ENCODE peak calls at places on chromosomes 2 and 18, in ten cellular contexts. T, S, Z, R, Q, F, O, H, M and G are unnamed samples.

GRCh38 chr2:142165790-142166189 is 35.0 kb upstream of the LRP1B start:
- DNase-seq in F (peak; percentile 1), H (no peak), Z (no peak), R (no peak), O (peak; percentile 85), M (peak; percentile 11), S (peak; percentile 74), T (no peak), Q (peak; percentile 75), G (peak; percentile 33)

GRCh38 chr2:101930019-101930418 is 61.7 kb upstream of the IL1R2 start:
- DNase-seq in M (no peak), R (no peak), F (no peak), Q (no peak), H (no peak), T (no peak), O (no peak), Z (no peak), S (no peak), G (no peak)

GRCh38 chr2:182858671-182859070 is 7.8 kb downstream of the FRZB start:
- DNase-seq in F (no peak), H (no peak), T (no peak), R (no peak), Q (no peak), O (no peak), S (no peak), Z (no peak), M (no peak), G (peak; percentile 54)

GRCh38 chr2:101958071-101958470 is 33.7 kb upstream of the IL1R2 start:
- DNase-seq in S (no peak), O (peak; percentile 56), R (no peak), M (no peak), H (no peak), Q (peak; percentile 90), Z (no peak), F (peak; percentile 51), T (no peak), G (peak; percentile 84)

GRCh38 chr2:235312571-235312970 is 181.3 kb upstream of the AGAP1 start:
- DNase-seq in F (no peak), Z (no peak), Q (no peak), H (peak; percentile 44), T (no peak), R (no peak), M (no peak), S (no peak), O (no peak), G (no peak)

GRCh38 chr2:54871457-54872103 is 148.1 kb downstream of the EML6 start:
- DNase-seq in T (no peak), Z (no peak), H (no peak), M (no peak), R (no peak), F (no peak), S (no peak), O (peak; percentile 45), Q (peak; percentile 48), G (peak; percentile 78)

GRCh38 chr18:49175071-49175470 is 224.3 kb upstream of the SMAD7 start:
- DNase-seq in Q (no peak), H (no peak), R (no peak), S (no peak), T (no peak), F (no peak), O (no peak), M (no peak), Z (no peak), G (peak; percentile 34)

GRCh38 chr2:127043367-127044164 is 63.4 kb downstream of the BIN1 start:
- DNase-seq in T (no peak), O (no peak), R (no peak), S (no peak), F (no peak), Q (no peak), H (no peak), Z (peak; percentile 31), M (no peak), G (no peak)

GRCh38 chr18:32566960-32567359 is 96.3 kb upstream of the GAREM1 start:
- DNase-seq in T (no peak), S (no peak), Q (no peak), O (no peak), R (no peak), H (no peak), M (no peak), F (no peak), Z (no peak), G (no peak)

GRCh38 chr2:159706385-159706980 is 5.8 kb upstream of the MARCHF7 start:
- DNase-seq in Z (no peak), H (no peak), R (no peak), F (peak; percentile 14), M (no peak), Q (no peak), O (peak; percentile 33), S (no peak), T (no peak), G (no peak)
- H3K4me3 ChIP-seq in Z (peak overlapping the region; percentile 1), H (no peak overlapping the region), R (no peak overlapping the region), F (no peak overlapping the region), M (no peak overlapping the region), Q (no peak overlapping the region), O (no peak overlapping the region), S (no peak overlapping the region), T (no peak overlapping the region), G (no peak overlapping the region)

DNA sequence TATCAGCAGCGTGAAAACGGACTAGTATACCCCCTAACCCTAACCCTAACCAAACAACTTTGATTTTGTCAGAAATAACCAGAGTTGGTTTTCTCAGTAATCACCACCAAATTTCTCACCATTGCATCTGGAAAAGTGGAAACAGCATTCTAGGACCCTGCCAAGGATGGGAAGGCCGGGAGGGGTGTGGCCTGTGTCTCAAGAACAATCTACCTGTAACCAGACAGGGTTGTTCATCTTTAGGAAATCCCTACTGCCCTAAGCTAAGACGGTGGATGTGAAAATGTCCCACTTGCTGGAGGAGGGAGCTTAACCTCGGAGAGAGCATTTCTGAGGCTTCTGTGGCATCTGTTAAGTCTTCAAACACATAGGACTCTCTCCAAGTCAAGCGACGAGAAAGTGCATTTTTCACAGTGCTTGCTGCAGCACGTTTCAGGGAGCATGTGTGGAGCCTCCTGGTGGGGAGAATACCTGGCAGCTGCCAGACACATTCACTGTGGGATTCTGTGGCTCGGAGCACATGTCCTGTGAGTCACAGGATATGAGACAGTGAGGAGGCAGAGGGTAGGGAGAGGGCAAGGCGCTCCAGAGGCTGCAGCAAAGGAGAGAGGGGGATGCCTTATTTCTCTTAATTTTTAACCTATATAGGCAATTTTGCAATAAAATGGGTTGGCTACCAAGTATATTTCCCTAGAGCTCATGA is 207.5 kb downstream of the SPP2 start:
- DNase-seq in O (peak; percentile 44), Q (peak; percentile 98), R (peak; percentile 41), T (peak; percentile 18), M (no peak), H (peak; percentile 66), F (peak; percentile 98), S (peak; percentile 96), Z (no peak), G (peak; percentile 98)
- TF ChIP-seq CTCF in O (peak; percentile 15), Q (peak; percentile 78), R (peak; percentile 6), T (no peak), M (no peak), H (peak; percentile 43), F (peak; percentile 73), S (peak; percentile 84), Z (peak; percentile 19), G (peak; percentile 83)

GRCh38 chr2:219573166-219573565 is 1.1 kb downstream of the INHA start:
- DNase-seq in T (no peak), O (no peak), S (no peak), M (no peak), F (no peak), Z (no peak), R (no peak), Q (no peak), H (no peak), G (no peak)

GRCh38 chr2:219571311-219572236 is at the start of gene OBSL1:
- DNase-seq in F (peak; percentile 69), H (peak; percentile 41), Q (peak; percentile 58), O (peak; percentile 89), T (peak; percentile 23), Z (peak; percentile 60), S (peak; percentile 61), R (peak; percentile 69), M (no peak), G (peak; percentile 51)

GRCh38 chr2:219570194-219570923 is 980 bp downstream of the OBSL1 start:
- DNase-seq in H (peak; percentile 23), T (no peak), R (no peak), M (no peak), Z (no peak), O (peak; percentile 48), F (peak; percentile 14), S (peak; percentile 36), Q (peak; percentile 40), G (peak; percentile 14)

GRCh38 chr2:219570924-219571310 is 422 bp downstream of the OBSL1 start:
- DNase-seq in R (no peak), H (no peak), Z (no peak), T (no peak), S (peak; percentile 22), Q (peak; percentile 31), M (no peak), F (no peak), O (peak; percentile 50), G (no peak)

GRCh38 chr2:219572237-219573001 is at the start of gene INHA:
- DNase-seq in T (no peak), M (no peak), S (no peak), F (no peak), H (no peak), Z (no peak), O (no peak), Q (no peak), R (no peak), G (no peak)
- H3K4me3 ChIP-seq in T (peak within 1 kb of the TSS; percentile 60), M (no peak within 1 kb of the TSS), S (peak within 1 kb of the TSS; percentile 75), F (peak within 1 kb of the TSS; percentile 74), H (peak within 1 kb of the TSS; percentile 59), Z (peak within 1 kb of the TSS; percentile 66), O (no peak within 1 kb of the TSS), Q (peak within 1 kb of the TSS; percentile 40), R (peak within 1 kb of the TSS; percentile 51), G (peak within 1 kb of the TSS; percentile 53)

GRCh38 chr18:36579311-36579710 is 249.5 kb downstream of the TPGS2 start:
- DNase-seq in S (no peak), H (no peak), Q (no peak), Z (no peak), F (no peak), R (no peak), M (no peak), T (no peak), O (no peak), G (no peak)

GRCh38 chr18:36580874-36581750 is 247.7 kb downstream of the TPGS2 start:
- DNase-seq in H (no peak), S (no peak), M (no peak), R (no peak), F (peak; percentile 53), O (no peak), Z (no peak), T (no peak), Q (peak; percentile 70), G (peak; percentile 81)

GRCh38 chr18:36578871-36579270 is 249.9 kb downstream of the TPGS2 start:
- DNase-seq in S (no peak), T (no peak), R (no peak), Q (peak; percentile 42), H (no peak), F (peak; percentile 58), O (no peak), M (no peak), Z (no peak), G (peak; percentile 49)

GRCh38 chr18:36583155-36583745 is 245.6 kb downstream of the TPGS2 start:
- DNase-seq in F (no peak), O (no peak), Z (no peak), M (no peak), H (no peak), T (no peak), Q (no peak), S (no peak), R (no peak), G (no peak)

DNA sequence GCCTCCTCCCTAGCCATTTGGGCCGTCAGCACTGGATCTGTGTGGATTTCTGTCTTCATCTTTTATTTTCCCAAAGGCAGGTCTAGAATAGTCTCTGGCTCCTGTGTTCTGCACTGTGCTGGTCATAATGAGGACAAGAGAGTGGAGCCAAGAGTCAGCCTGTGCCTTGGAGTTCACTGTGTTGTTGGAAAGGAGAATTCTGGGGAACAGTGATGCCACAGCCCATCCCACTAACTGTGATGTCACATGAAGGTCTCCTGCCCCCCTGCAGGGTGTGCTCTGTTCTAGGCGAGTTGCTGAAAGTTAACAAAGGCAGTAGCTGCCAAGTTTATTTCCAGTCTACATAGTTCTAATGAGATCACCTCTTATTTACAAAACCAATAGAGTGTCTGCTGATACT is 248.5 kb downstream of the TPGS2 start:
- DNase-seq in M (no peak), R (no peak), S (no peak), O (no peak), Z (no peak), F (peak; percentile 35), T (peak; percentile 49), H (no peak), Q (peak; percentile 60), G (peak; percentile 69)
- TF ChIP-seq CTCF in M (no peak), R (no peak), S (no peak), O (no peak), Z (no peak), F (peak; percentile 2), T (no peak), H (no peak), Q (no peak), G (peak; percentile 27)